ENCODE peak calls at places on chromosomes 13 and 19, in seven cellular contexts. E, V, B, A, Q, Y and C are unnamed samples.

GRCh38 chr13:94201022-94201421 is 278.5 kb downstream of the DCT start:
- DNase-seq in V (no peak), A (no peak), Y (no peak), B (no peak), E (no peak), Q (no peak), C (no peak)

GRCh38 chr13:36880961-36881360 is 39.1 kb downstream of the SMAD9 start:
- DNase-seq in V (no peak), E (no peak), B (no peak), A (peak; percentile 15), Q (no peak), Y (no peak), C (no peak)

GRCh38 chr19:6668696-6669095 is 1.3 kb downstream of the TNFSF14 start:
- DNase-seq in E (no peak), Y (no peak), V (no peak), A (no peak), B (no peak), Q (no peak), C (no peak)

GRCh38 chr13:73585236-73585635 is 526.4 kb downstream of the KLF5 start:
- DNase-seq in Y (no peak), Q (no peak), A (no peak), E (no peak), V (no peak), B (no peak), C (no peak)

GRCh38 chr13:30341815-30342570 is 34.6 kb upstream of the KATNAL1 start:
- DNase-seq in E (peak; percentile 32), Y (peak; percentile 90), Q (peak; percentile 84), B (no peak), V (peak; percentile 91), A (peak; percentile 94), C (no peak)

GRCh38 chr19:6209233-6209632 is 70.5 kb downstream of the MLLT1 start:
- DNase-seq in E (no peak), Q (no peak), B (no peak), A (no peak), V (no peak), Y (no peak), C (no peak)

GRCh38 chr13:32200741-32201140 is 114.4 kb downstream of the ZAR1L start:
- DNase-seq in E (no peak), V (no peak), B (no peak), A (no peak), Q (no peak), Y (no peak), C (no peak)

GRCh38 chr19:58581227-58582141 is 8.3 kb upstream of the MZF1 start:
- DNase-seq in Y (peak; percentile 87), E (no peak), V (peak; percentile 80), A (peak; percentile 91), B (peak; percentile 90), Q (peak; percentile 75), C (no peak)

GRCh38 chr19:17289489-17289888 is 7.8 kb downstream of the ANKLE1 start:
- DNase-seq in A (peak; percentile 90), E (peak; percentile 63), Y (peak; percentile 85), V (no peak), Q (peak; percentile 63), B (peak; percentile 91), C (peak; percentile 86)

GRCh38 chr19:46224773-46225172 is 4.8 kb upstream of the IGFL1 start:
- DNase-seq in Y (no peak), E (no peak), A (no peak), V (no peak), B (no peak), Q (no peak), C (no peak)

GRCh38 chr19:7771072-7771471 is 8.0 kb downstream of the CLEC4M start:
- DNase-seq in A (no peak), V (no peak), B (no peak), E (no peak), Q (no peak), Y (no peak), C (no peak)

GRCh38 chr13:73038064-73038463 is 20.7 kb upstream of the KLF5 start:
- DNase-seq in V (no peak), Q (no peak), Y (no peak), A (no peak), E (no peak), B (no peak), C (no peak)

GRCh38 chr19:18239303-18239702 is 13.1 kb upstream of the PDE4C start:
- DNase-seq in A (no peak), B (no peak), Q (no peak), V (no peak), Y (no peak), E (no peak), C (no peak)

GRCh38 chr13:45341799-45342584 is 1.0 kb upstream of the TPT1 start:
- DNase-seq in Q (peak; percentile 57), E (peak; percentile 5), B (no peak), V (no peak), Y (peak; percentile 78), A (no peak), C (peak; percentile 44)

GRCh38 chr13:46179576-46180368 is 2.2 kb downstream of the LCP1 start:
- DNase-seq in A (no peak), B (no peak), E (no peak), Q (no peak), V (no peak), Y (peak; percentile 45), C (peak; percentile 53)

GRCh38 chr19:39336483-39336882 is 640 bp upstream of the GMFG start:
- DNase-seq in Y (no peak), Q (no peak), B (no peak), E (no peak), A (no peak), V (no peak), C (no peak)

GRCh38 chr13:62209539-62209938 is 793.9 kb upstream of the PCDH20 start:
- DNase-seq in A (no peak), Q (no peak), V (no peak), B (no peak), Y (no peak), E (no peak), C (no peak)

GRCh38 chr19:46495789-46496099 is at the start of gene PNMA8B:
- DNase-seq in E (no peak), Q (peak; percentile 79), B (no peak), Y (peak; percentile 95), A (peak; percentile 27), V (no peak), C (no peak)

GRCh38 chr19:55406869-55407624 is 541 bp downstream of the UBE2S start:
- DNase-seq in E (no peak), V (no peak), Q (peak; percentile 42), A (no peak), B (no peak), Y (peak; percentile 41), C (peak; percentile 86)

GRCh38 chr13:98308525-98308911 is 131.4 kb upstream of the RNF113B start:
- DNase-seq in A (no peak), Y (no peak), E (no peak), Q (no peak), V (no peak), B (no peak), C (no peak)

GRCh38 chr19:51687791-51688664 is 5.1 kb upstream of the SPACA6 start:
- DNase-seq in B (peak; percentile 73), V (no peak), E (no peak), A (peak; percentile 44), Y (peak; percentile 79), Q (peak; percentile 59), C (no peak)

GRCh38 chr13:46149272-46150133 is 32.5 kb downstream of the LCP1 start:
- DNase-seq in V (no peak), B (no peak), Q (no peak), A (peak; percentile 12), Y (no peak), E (no peak), C (no peak)

GRCh38 chr13:36362251-36362650 is 16.1 kb upstream of the SPART start:
- DNase-seq in Y (no peak), E (peak; percentile 34), V (no peak), B (peak; percentile 4), A (peak; percentile 91), Q (no peak), C (no peak)

GRCh38 chr19:34067861-34068271 is 104.4 kb upstream of the LSM14A start:
- DNase-seq in Y (no peak), E (peak; percentile 80), V (no peak), A (peak; percentile 34), Q (peak; percentile 21), B (peak; percentile 78), C (no peak)

GRCh38 chr13:79593611-79594275 is 112.8 kb downstream of the NDFIP2 start:
- DNase-seq in B (no peak), Q (no peak), A (peak; percentile 11), Y (no peak), V (no peak), E (peak; percentile 44), C (no peak)

GRCh38 chr19:12789904-12790619 is 1.2 kb upstream of the JUNB start:
- DNase-seq in A (peak; percentile 93), Y (peak; percentile 98), B (peak; percentile 94), Q (peak; percentile 98), V (peak; percentile 95), E (peak; percentile 92), C (peak; percentile 100)
- TF ChIP-seq POLR2A in A (peak; percentile 15), Y (peak; percentile 83), B (peak; percentile 9), Q (peak; percentile 86), V (peak; percentile 96), E (peak; percentile 23), C (peak; percentile 73)

GRCh38 chr13:109723046-109723445 is 63.3 kb downstream of the IRS2 start:
- DNase-seq in A (no peak), Y (no peak), E (no peak), Q (no peak), V (no peak), B (no peak), C (no peak)
- TF ChIP-seq POLR2A in A (no peak), Y (no peak), E (no peak), Q (no peak), V (no peak), B (no peak), C (no peak)

DNA sequence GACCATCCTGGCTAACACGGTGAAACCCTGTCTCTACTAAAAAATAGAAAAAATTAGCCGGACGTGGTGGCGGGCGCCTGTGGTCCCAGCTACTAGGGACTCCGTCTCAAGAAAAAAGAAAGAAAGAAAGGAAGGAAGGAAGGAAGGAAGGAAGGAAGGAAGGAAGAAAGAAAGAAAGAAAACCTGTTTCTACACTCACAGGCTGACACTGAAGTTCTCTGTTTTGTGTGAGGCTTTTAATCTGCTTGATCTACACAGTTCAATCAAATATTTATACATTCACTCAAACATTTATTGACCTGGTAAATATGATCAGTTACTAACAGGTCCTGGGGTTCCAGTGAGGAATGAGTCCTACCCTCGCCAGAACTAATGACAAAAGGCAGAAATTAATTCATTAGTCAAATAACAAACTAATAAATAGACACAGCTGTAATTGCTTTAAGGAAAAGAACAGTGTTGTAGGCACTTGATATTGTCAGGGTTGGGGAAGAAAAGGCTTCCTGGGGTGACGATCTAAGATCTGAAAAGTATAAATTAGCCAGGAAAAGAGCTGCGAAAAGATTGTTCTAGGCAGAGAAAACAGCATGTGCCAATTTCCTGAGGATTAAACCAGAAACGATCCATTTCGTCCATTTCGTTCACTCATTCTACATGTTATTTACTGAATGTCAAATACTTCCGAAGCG is 814 bp upstream of the CHAF1A start:
- DNase-seq in E (no peak), B (no peak), A (no peak), Q (no peak), Y (no peak), V (no peak), C (no peak)
- TF ChIP-seq POLR2A in E (no peak), B (no peak), A (no peak), Q (no peak), Y (no peak), V (no peak), C (no peak)

DNA sequence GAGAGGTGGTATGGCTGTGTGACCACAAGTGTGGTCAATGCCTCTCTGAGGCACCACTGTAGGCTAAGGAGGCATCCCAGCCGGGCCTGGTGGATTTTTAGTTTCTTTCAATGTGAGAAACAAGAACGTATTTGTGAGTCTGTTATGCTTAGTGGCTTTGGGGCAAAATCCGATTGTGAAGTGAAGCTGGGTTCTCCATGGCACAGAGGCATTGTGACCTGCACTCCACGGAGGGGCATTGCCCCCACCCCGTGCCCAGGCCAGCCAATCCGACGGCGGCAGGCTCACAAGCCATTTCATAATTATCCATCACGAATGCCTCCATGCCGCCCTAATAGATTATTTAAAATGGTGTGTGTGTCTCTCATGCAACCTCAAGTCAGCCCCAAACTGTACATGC is 151.6 kb downstream of the ZNF536 start:
- DNase-seq in A (no peak), E (no peak), Q (no peak), Y (no peak), B (no peak), V (no peak), C (no peak)
- TF ChIP-seq POLR2A in A (no peak), E (no peak), Q (no peak), Y (no peak), B (no peak), V (no peak), C (no peak)